ENCODE peak calls at places on chromosomes 5 and 9, in seven cellular contexts. W is foreskin fibroblast, F is HepG2, S is HCT116, C is stomach, R is ovary, Z is epithelial cell of esophagus. K is an unnamed sample.

GRCh38 chr5:89342106-89342876 is 459.3 kb upstream of the MEF2C start:
- DNase-seq in F (no peak), C (no peak), R (no peak), Z (peak; percentile 33), S (no peak), W (peak; percentile 86), K (peak; percentile 83)

GRCh38 chr5:120532835-120533234 is 68.7 kb downstream of the PRR16 start:
- DNase-seq in Z (no peak), C (no peak), F (no peak), R (no peak), W (no peak), S (peak; percentile 3), K (no peak)

GRCh38 chr9:512555-513272 is 298.0 kb downstream of the DOCK8 start:
- DNase-seq in W (no peak), S (no peak), R (no peak), Z (no peak), F (no peak), C (no peak), K (no peak)

GRCh38 chr9:76680716-76681431 is 83.4 kb upstream of the PCA3 start:
- DNase-seq in C (no peak), F (no peak), Z (no peak), S (no peak), R (no peak), W (no peak), K (no peak)

GRCh38 chr5:40688127-40688756 is 8.5 kb downstream of the PTGER4 start:
- DNase-seq in Z (peak; percentile 87), W (peak; percentile 79), S (peak; percentile 85), C (peak; percentile 87), R (peak; percentile 60), F (peak; percentile 68), K (peak; percentile 94)

GRCh38 chr5:73746608-73747007 is 120.6 kb downstream of the ARHGEF28 start:
- DNase-seq in W (no peak), Z (no peak), R (no peak), S (no peak), F (peak; percentile 62), C (no peak), K (no peak)

GRCh38 chr9:35162605-35163315 is 951 bp downstream of the UNC13B start:
- DNase-seq in C (no peak), F (no peak), Z (no peak), S (no peak), R (no peak), W (no peak), K (peak; percentile 10)

GRCh38 chr5:157934600-157934999 is 75.7 kb upstream of the CLINT1 start:
- DNase-seq in W (no peak), Z (no peak), F (no peak), C (no peak), R (no peak), S (no peak), K (no peak)

GRCh38 chr5:143308726-143309125 is 94.8 kb downstream of the NR3C1 start:
- DNase-seq in W (no peak), R (no peak), F (no peak), S (no peak), C (no peak), Z (no peak), K (peak; percentile 46)

GRCh38 chr9:93898026-93898425 is 57.1 kb downstream of the BARX1 start:
- DNase-seq in Z (no peak), R (no peak), C (no peak), F (no peak), S (no peak), W (no peak), K (no peak)

GRCh38 chr9:214488-215448 is at the start of gene DOCK8:
- DNase-seq in F (peak; percentile 31), R (no peak), S (peak; percentile 35), Z (peak; percentile 73), W (no peak), C (peak; percentile 83), K (no peak)

GRCh38 chr9:90830977-90831376 is 29.4 kb downstream of the SYK start:
- DNase-seq in S (no peak), R (no peak), C (no peak), F (no peak), Z (no peak), W (no peak), K (no peak)

GRCh38 chr9:137007060-137007815 is 10.9 kb upstream of the CLIC3 start:
- DNase-seq in C (no peak), S (no peak), R (peak; percentile 42), F (no peak), W (no peak), Z (no peak), K (no peak)

GRCh38 chr5:124650960-124651662 is 95.3 kb downstream of the ZNF608 start:
- DNase-seq in C (no peak), Z (no peak), F (no peak), W (no peak), R (no peak), S (no peak), K (peak; percentile 77)

GRCh38 chr9:2495221-2496005 is 126.2 kb upstream of the VLDLR start:
- DNase-seq in Z (no peak), W (no peak), S (no peak), R (no peak), C (no peak), F (no peak), K (no peak)

GRCh38 chr5:55308254-55308836 is 556 bp downstream of the MTREX start:
- DNase-seq in R (peak; percentile 9), C (no peak), S (no peak), F (peak; percentile 4), Z (peak; percentile 29), W (no peak), K (peak; percentile 21)

GRCh38 chr9:110996436-110997224 is 41.6 kb downstream of the LPAR1 start:
- DNase-seq in F (no peak), C (peak; percentile 39), S (no peak), R (peak; percentile 10), W (peak; percentile 83), Z (no peak), K (peak; percentile 83)

GRCh38 chr9:130363755-130364404 is 80.9 kb upstream of the ASS1 start:
- DNase-seq in F (no peak), W (no peak), S (no peak), Z (no peak), C (no peak), R (no peak), K (no peak)

GRCh38 chr5:76153996-76154395 is 70.8 kb downstream of the SV2C start:
- DNase-seq in W (no peak), Z (no peak), S (no peak), F (no peak), R (no peak), C (no peak), K (no peak)

GRCh38 chr9:98008764-98009163 is 25.6 kb downstream of the ANP32B start:
- DNase-seq in R (no peak), C (no peak), W (no peak), S (no peak), Z (no peak), F (no peak), K (no peak)

GRCh38 chr9:98009437-98009836 is 26.3 kb downstream of the ANP32B start:
- DNase-seq in S (no peak), Z (no peak), R (no peak), W (no peak), F (no peak), C (no peak), K (no peak)

GRCh38 chr9:98010450-98010849 is 27.3 kb downstream of the ANP32B start:
- DNase-seq in F (no peak), Z (peak; percentile 80), S (no peak), W (peak; percentile 38), R (no peak), C (no peak), K (peak; percentile 36)

GRCh38 chr9:98009926-98010325 is 26.8 kb downstream of the ANP32B start:
- DNase-seq in F (no peak), W (no peak), Z (no peak), C (no peak), R (no peak), S (no peak), K (peak; percentile 70)

GRCh38 chr9:98011122-98011521 is 28.0 kb downstream of the ANP32B start:
- DNase-seq in C (no peak), F (no peak), Z (no peak), W (no peak), S (no peak), R (no peak), K (no peak)
- H3K4me3 ChIP-seq in C (no peak overlapping the region), F (no peak overlapping the region), Z (no peak overlapping the region), W (no peak overlapping the region), S (no peak overlapping the region), R (no peak overlapping the region), K (no peak overlapping the region)

DNA sequence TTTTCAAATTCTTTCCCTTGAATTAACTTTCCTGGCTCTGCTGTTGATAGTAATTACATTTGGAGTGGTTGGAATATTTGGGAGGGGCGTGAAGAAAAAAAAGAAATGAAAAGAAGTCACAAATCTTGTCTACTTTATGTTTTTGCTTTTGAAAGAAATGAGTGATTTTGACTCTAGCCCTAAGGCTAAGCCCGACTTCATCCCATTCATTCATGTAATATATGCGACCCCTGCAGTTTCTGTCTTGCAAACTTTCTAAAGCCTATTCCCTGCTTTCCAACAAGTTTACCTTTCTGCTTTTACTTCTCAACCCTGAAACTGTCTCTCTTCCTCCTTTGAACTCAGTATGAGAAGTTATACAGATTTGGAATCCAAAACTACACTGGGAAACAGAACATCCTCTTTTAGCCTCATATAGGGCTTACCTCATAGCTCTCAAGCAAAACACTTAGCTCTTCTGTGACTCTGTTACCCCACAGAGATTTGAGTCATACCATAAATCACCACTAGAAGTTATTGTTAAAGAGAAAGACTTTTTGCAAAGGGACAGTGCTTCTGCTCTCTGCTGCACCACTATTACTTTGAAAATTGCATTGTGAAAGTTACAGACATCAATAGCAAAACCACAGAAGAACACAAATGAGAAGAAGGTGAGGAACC is 1.6 kb downstream of the CFAP95 start:
- DNase-seq in C (no peak), Z (peak; percentile 32), S (no peak), F (no peak), R (no peak), W (peak; percentile 60), K (peak; percentile 62)
- TF ChIP-seq CTCF in C (no peak), Z (no peak), S (no peak), F (peak; percentile 39), R (no peak), W (no peak), K (peak; percentile 27)

DNA sequence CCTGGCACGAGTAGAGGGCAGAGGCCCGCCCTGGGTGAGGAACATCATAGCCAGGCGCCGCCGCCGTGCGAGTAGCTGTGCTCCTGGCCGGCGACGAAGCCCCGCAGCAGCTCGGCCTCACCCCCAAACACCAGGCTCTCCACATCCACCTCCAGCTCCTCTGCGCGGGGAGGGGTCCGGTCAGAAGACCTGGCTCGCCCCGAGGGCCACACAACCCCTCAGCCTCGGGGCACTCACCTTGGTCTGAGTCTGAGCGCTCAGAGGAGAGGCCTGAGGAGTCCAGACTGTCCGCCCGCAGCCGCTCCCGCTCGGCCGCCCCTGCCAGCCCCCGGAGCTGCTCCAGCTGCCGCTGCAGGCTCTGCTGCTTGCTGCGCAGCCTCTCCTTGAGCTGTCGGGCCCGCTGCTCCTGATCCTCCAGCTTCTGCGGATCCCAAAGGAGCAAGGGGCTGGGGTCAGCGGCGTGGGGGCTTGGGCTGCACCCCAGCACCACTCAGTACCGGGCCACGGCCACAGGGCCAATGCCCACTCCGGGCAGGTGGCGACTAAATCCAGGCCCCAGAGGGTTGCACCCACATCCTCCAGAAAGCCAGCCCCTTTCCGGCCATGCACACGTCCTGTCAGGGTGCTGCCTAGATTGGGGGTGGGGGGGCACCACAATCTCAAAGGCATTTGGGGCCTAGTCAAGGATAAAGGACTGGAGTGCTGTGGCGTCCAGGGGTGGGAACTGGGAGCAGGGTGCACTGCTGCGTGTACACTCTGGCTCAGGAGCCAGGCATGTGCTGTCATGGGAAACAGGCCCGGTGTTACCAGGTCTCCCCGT is 3.9 kb downstream of the MXD3 start:
- DNase-seq in C (no peak), Z (no peak), W (no peak), F (no peak), R (no peak), S (no peak), K (no peak)
- H3K4me3 ChIP-seq in C (no peak overlapping the region), Z (no peak overlapping the region), W (no peak overlapping the region), F (no peak overlapping the region), R (no peak overlapping the region), S (no peak overlapping the region), K (no peak overlapping the region)

GRCh38 chr9:74006935-74007334 is 490.2 kb upstream of the RORB start:
- DNase-seq in Z (peak; percentile 62), F (no peak), C (no peak), S (no peak), W (no peak), R (no peak), K (peak; percentile 19)
- TF ChIP-seq CTCF in Z (peak; percentile 58), F (peak; percentile 4), C (no peak), S (no peak), W (no peak), R (no peak), K (peak; percentile 28)